ENCODE peak calls at places on chromosomes 5 and 9, in five cellular contexts. N is H9, O is cardiac muscle cell, L is tibial nerve, Y is small intestine. S is an unnamed sample.

GRCh38 chr9:17793713-17794622 is 215.1 kb downstream of the SH3GL2 start:
- DNase-seq in N (peak; percentile 36), O (no peak), L (no peak), Y (peak; percentile 27), S (peak; percentile 56)

GRCh38 chr5:103354446-103354845 is 95.9 kb downstream of the MACIR start:
- DNase-seq in N (no peak), O (no peak), L (no peak), Y (no peak), S (no peak)

GRCh38 chr9:19768798-19769197 is 20.0 kb downstream of the SLC24A2 start:
- DNase-seq in N (no peak), O (no peak), L (no peak), Y (no peak), S (no peak)

GRCh38 chr9:128102861-128103588 is 24.5 kb downstream of the PTGES2 start:
- DNase-seq in N (peak; percentile 30), O (no peak), L (no peak), Y (peak; percentile 73), S (no peak)

GRCh38 chr5:152942633-152943336 is 537.7 kb upstream of the NMUR2 start:
- DNase-seq in N (no peak), O (no peak), L (no peak), Y (no peak), S (no peak)

GRCh38 chr9:755454-756381 is 85.8 kb upstream of the DMRT1 start:
- DNase-seq in N (no peak), O (no peak), L (no peak), Y (peak; percentile 12), S (peak; percentile 70)

GRCh38 chr5:6197427-6197826 is 180.9 kb downstream of the MED10 start:
- DNase-seq in N (no peak), O (no peak), L (no peak), Y (no peak), S (no peak)

GRCh38 chr5:132228241-132229035 is 785 bp upstream of the P4HA2 start:
- DNase-seq in N (peak; percentile 33), O (no peak), L (no peak), Y (no peak), S (no peak)

DNA sequence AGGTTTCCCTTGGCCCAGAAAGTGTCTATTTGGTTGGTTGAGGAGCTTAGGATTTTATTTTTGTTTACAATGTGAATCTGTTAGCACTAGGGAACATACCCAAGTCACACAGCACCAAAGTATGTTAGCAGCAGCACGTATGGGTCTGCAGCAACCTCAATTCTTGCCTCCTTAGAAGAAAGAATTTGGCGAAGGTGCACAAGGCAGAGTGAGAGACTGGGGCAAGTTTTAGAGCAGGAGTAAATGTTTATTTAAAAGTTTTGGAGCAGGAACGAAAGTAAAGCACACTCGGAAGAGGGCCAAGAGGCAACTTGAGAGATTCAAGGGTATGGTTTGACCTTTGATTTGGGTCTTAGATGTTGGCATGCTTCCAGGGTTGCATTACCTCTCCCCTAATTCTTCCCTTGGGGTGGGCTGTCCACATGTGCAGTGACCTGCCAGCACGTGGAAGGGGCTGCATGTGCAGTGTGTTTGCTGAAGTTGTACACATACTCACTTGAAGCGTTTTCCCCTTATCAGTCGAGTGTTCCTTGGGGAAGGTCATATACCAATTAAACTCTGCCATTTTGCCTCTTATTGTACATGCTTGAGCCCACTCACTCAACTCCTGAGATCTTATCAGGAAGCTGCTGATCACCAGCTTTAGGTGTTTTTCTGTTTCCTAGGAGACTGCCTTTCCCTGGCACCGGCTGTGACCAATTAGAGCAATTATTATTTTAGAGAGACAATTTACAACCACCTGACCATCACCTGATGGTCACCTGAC is 64.9 kb upstream of the SHC3 start:
- DNase-seq in N (no peak), O (no peak), L (no peak), Y (no peak), S (no peak)
- H3K27ac ChIP-seq in N (no peak overlapping the region), O (no peak overlapping the region), L (no peak overlapping the region), Y (no peak overlapping the region), S (no peak overlapping the region)

GRCh38 chr5:168770996-168771395 is 191.8 kb upstream of the PANK3 start:
- DNase-seq in N (no peak), O (no peak), L (no peak), Y (no peak), S (no peak)

GRCh38 chr5:168770036-168770498 is 190.9 kb upstream of the PANK3 start:
- DNase-seq in N (no peak), O (no peak), L (no peak), Y (no peak), S (no peak)

GRCh38 chr5:168768172-168768571 is 189.0 kb upstream of the PANK3 start:
- DNase-seq in N (no peak), O (no peak), L (no peak), Y (no peak), S (no peak)

GRCh38 chr5:168766038-168766700 is 187.0 kb upstream of the PANK3 start:
- DNase-seq in N (no peak), O (no peak), L (no peak), Y (no peak), S (no peak)

DNA sequence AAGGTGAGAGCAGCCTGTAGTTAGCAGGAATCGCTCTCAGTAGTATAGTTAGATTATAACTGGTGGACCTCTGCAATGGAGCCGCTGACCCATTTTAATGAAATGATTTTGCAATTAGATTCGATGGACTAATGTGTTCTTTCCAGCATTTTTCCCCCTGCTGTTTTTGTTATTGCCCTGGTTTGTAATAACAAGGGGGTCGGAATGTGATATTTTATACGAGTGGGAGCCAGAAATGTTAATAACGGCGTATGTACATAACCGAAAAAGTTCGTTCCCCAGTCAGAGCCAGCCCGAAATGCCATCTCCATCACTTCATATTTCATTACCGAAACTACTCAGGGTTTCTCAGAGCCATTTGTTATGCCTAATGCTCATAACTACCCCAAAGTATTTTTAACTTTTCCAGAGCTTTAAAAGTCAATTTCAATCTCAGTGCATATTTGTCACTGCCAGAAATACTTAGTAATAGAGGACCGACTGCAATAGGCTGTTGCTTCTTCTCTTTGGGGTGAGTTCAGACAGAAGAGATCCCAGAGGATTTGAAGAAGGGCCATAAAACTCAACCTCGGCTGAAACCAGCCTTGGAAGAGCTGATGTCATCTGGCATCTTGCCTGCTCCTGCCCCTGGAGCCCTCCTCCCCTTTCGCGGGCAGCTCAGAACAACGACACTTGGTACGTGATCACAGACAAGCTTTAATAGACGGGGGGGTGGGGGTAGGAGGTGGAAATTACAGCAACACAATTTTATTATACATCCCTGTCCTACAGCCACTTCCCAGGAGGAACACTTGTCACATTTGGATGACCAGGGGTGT is 186.3 kb upstream of the PANK3 start:
- DNase-seq in N (no peak), O (no peak), L (no peak), Y (no peak), S (no peak)
- H3K27ac ChIP-seq in N (no peak overlapping the region), O (no peak overlapping the region), L (peak overlapping the region; percentile 68), Y (no peak overlapping the region), S (no peak overlapping the region)

DNA sequence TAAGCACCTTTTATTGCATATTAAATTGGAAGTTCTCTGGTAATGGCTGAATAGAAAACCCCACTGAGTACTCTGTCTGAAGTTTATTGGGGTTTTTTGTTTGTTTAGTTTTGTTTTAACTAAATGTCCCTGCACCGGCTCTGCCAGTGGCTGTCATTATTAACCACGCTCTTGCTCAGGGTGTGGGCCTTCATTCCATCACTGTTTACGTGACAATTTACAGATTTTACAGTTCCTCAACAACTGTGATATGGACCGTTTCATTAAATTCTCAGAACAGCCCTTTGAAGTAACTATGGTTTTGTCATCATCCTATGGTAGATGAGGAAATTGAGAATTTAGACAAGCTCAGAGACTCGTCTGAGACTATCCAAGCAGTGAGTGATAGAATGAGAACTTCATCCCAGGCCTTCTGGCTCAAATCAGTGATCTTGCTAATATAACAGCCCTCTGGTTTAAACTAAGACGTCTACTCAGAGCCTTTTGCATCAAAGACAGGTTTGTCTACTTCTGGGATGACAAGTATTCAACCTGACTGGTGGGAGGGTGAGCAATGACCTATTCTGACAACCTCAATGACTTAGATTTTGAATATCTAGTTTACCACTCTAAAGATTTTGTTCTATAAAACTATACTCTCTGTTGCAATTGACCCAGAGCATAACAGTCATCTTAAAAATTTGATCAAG is 77.3 kb upstream of the MAP3K1 start:
- DNase-seq in N (no peak), O (no peak), L (no peak), Y (no peak), S (peak; percentile 35)
- H3K27ac ChIP-seq in N (no peak overlapping the region), O (no peak overlapping the region), L (no peak overlapping the region), Y (no peak overlapping the region), S (no peak overlapping the region)

GRCh38 chr9:95021166-95021886 is 294.8 kb downstream of the AOPEP start:
- DNase-seq in N (no peak), O (no peak), L (no peak), Y (no peak), S (no peak)
- H3K27ac ChIP-seq in N (no peak overlapping the region), O (no peak overlapping the region), L (peak overlapping the region; percentile 92), Y (peak overlapping the region; percentile 56), S (peak overlapping the region; percentile 98)

DNA sequence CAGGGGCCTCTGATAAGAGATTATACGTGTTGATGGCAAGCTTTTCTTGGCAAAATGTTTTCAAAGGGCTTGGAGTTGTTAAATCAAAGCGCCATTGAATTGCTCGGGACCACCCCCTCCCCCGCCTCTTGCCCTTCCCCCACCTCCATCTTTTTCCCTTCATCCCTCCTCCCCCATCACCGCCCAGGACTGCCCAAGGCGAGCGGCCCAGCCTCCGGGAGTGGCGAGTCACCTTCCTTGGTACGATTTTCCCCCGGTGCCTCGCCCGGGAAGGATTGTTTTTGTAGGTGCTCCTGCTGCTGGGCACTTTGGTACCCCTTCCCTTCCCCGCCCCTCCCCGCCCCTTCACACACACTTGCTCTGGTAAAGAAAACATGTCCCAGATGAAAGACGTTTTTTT is 61.2 kb downstream of the TMEM174 start:
- DNase-seq in N (peak; percentile 39), O (no peak), L (no peak), Y (no peak), S (no peak)
- H3K27ac ChIP-seq in N (no peak overlapping the region), O (no peak overlapping the region), L (peak overlapping the region; percentile 84), Y (no peak overlapping the region), S (no peak overlapping the region)

GRCh38 chr9:134065720-134066419 is 2.0 kb downstream of the BRD3 start:
- DNase-seq in N (peak; percentile 28), O (no peak), L (no peak), Y (peak; percentile 77), S (peak; percentile 34)

GRCh38 chr9:134064711-134065110 is 3.1 kb downstream of the BRD3 start:
- DNase-seq in N (peak; percentile 36), O (no peak), L (no peak), Y (no peak), S (no peak)

GRCh38 chr9:134066923-134067851 is 639 bp downstream of the BRD3 start:
- DNase-seq in N (no peak), O (peak; percentile 67), L (no peak), Y (peak; percentile 18), S (no peak)

GRCh38 chr9:134067904-134068741 is at the start of gene BRD3:
- DNase-seq in N (peak; percentile 83), O (peak; percentile 97), L (peak; percentile 75), Y (peak; percentile 88), S (peak; percentile 85)

DNA sequence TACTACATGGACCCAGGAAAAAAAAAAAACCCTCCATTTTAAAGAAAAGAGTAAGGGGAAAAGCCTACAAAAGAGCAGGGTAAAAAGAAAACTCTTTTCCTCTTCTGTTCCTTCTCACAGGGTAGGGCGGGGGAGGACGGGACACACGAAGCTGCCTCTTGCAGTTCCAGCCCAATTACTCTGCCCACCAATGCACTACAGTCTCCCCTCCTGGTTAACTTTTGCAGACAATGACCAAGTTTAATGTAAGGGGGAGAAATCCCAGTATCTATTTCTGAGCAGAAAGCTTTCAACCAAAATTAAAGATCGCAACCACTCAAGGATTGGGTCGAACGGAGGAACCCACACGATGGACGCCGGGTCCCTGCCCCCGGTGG is 1.3 kb downstream of the BRD3 start:
- DNase-seq in N (no peak), O (peak; percentile 30), L (no peak), Y (peak; percentile 24), S (no peak)
- H3K27ac ChIP-seq in N (no peak overlapping the region), O (peak overlapping the region; percentile 85), L (peak overlapping the region; percentile 76), Y (peak overlapping the region; percentile 89), S (peak overlapping the region; percentile 46)

S was measured in PC-3.